ENCODE peak calls at places on chromosomes 2 and 18, in seven cellular contexts. Y is Panc1, V is HCT116, D is K562, I is HepG2, W is upper lobe of left lung, B is GM23338. U is an unnamed sample.

GRCh38 chr2:46356993-46357392 is 59.8 kb downstream of the EPAS1 start:
- ATAC-seq in Y (no peak), V (no peak), D (no peak), I (no peak), W (no peak), B (no peak), U (no peak)

GRCh38 chr2:42116195-42117181 is 52.7 kb upstream of the EML4 start:
- ATAC-seq in Y (no peak), V (no peak), D (no peak), I (peak), W (no peak), B (no peak), U (no peak)

GRCh38 chr18:48949606-48950535 is 894 bp downstream of the SMAD7 start:
- ATAC-seq in Y (peak), V (peak), D (peak), I (peak), W (peak), B (peak), U (peak)

GRCh38 chr2:100281521-100282438 is 40.5 kb downstream of the LONRF2 start:
- ATAC-seq in Y (no peak), V (no peak), D (peak), I (no peak), W (no peak), B (no peak), U (peak)

GRCh38 chr2:120278901-120279300 is 26.2 kb downstream of the RALB start:
- ATAC-seq in Y (no peak), V (no peak), D (no peak), I (no peak), W (no peak), B (no peak), U (no peak)

GRCh38 chr18:35264409-35264808 is 23.6 kb downstream of the ZNF397 start:
- ATAC-seq in Y (no peak), V (no peak), D (no peak), I (no peak), W (no peak), B (no peak), U (no peak)

GRCh38 chr2:182064024-182064880 is 78.6 kb downstream of the PPP1R1C start:
- ATAC-seq in Y (no peak), V (no peak), D (no peak), I (no peak), W (no peak), B (no peak), U (peak)

GRCh38 chr2:180660207-180660606 is 320.2 kb upstream of the UBE2E3 start:
- ATAC-seq in Y (no peak), V (no peak), D (no peak), I (peak), W (no peak), B (peak), U (no peak)

GRCh38 chr18:58960946-58961722 is 96.5 kb downstream of the ZNF532 start:
- ATAC-seq in Y (no peak), V (no peak), D (no peak), I (no peak), W (no peak), B (no peak), U (no peak)

GRCh38 chr18:54127759-54128378 is 96.6 kb downstream of the MBD2 start:
- ATAC-seq in Y (peak), V (peak), D (peak), I (peak), W (no peak), B (peak), U (peak)

GRCh38 chr2:183259921-183260320 is 135.7 kb downstream of the NUP35 start:
- ATAC-seq in Y (no peak), V (no peak), D (no peak), I (no peak), W (no peak), B (no peak), U (no peak)

GRCh38 chr2:224659726-224660125 is 56.4 kb downstream of the CCDC195 start:
- ATAC-seq in Y (no peak), V (no peak), D (no peak), I (no peak), W (no peak), B (no peak), U (no peak)

GRCh38 chr2:28393115-28393836 is 618 bp downstream of the FOSL2 start:
- ATAC-seq in Y (peak), V (peak), D (peak), I (peak), W (no peak), B (peak), U (no peak)

GRCh38 chr2:150909090-150909489 is 352.6 kb downstream of the RBM43 start:
- ATAC-seq in Y (no peak), V (no peak), D (no peak), I (no peak), W (no peak), B (no peak), U (no peak)

GRCh38 chr2:97747285-97747684 is 33.9 kb downstream of the ZAP70 start:
- ATAC-seq in Y (no peak), V (no peak), D (no peak), I (no peak), W (no peak), B (no peak), U (no peak)

GRCh38 chr18:32884543-32884942 is 111.7 kb upstream of the KLHL14 start:
- ATAC-seq in Y (no peak), V (no peak), D (no peak), I (no peak), W (no peak), B (no peak), U (no peak)

GRCh38 chr2:64330691-64331429 is 123.1 kb upstream of the LGALSL start:
- ATAC-seq in Y (peak), V (peak), D (peak), I (peak), W (peak), B (peak), U (peak)

GRCh38 chr2:11073251-11073650 is 82.0 kb upstream of the SLC66A3 start:
- ATAC-seq in Y (peak), V (peak), D (peak), I (peak), W (no peak), B (peak), U (no peak)

GRCh38 chr2:43391877-43392214 is 165.4 kb upstream of the ZFP36L2 start:
- ATAC-seq in Y (no peak), V (no peak), D (no peak), I (no peak), W (no peak), B (no peak), U (peak)

GRCh38 chr18:36249392-36249791 is 48.1 kb upstream of the FHOD3 start:
- ATAC-seq in Y (no peak), V (no peak), D (no peak), I (no peak), W (no peak), B (no peak), U (no peak)

GRCh38 chr2:219120082-219120481 is 40.5 kb downstream of the NHEJ1 start:
- ATAC-seq in Y (no peak), V (no peak), D (no peak), I (no peak), W (no peak), B (no peak), U (no peak)

GRCh38 chr2:25293958-25294513 is 47.7 kb downstream of the DNMT3A start:
- ATAC-seq in Y (no peak), V (no peak), D (no peak), I (peak), W (no peak), B (peak), U (no peak)

GRCh38 chr2:213316001-213316735 is 31.9 kb downstream of the SPAG16 start:
- ATAC-seq in Y (no peak), V (peak), D (no peak), I (no peak), W (no peak), B (no peak), U (no peak)

GRCh38 chr2:231800493-231801091 is 14.3 kb downstream of the COPS7B start:
- ATAC-seq in Y (peak), V (peak), D (peak), I (peak), W (no peak), B (peak), U (no peak)

GRCh38 chr2:238203973-238204683 is 633 bp upstream of the ILKAP start:
- ATAC-seq in Y (peak), V (peak), D (peak), I (peak), W (no peak), B (peak), U (peak)

GRCh38 chr2:171086352-171087290 is 74.1 kb downstream of the TLK1 start:
- ATAC-seq in Y (peak), V (peak), D (peak), I (peak), W (peak), B (peak), U (no peak)

GRCh38 chr2:238855891-238856580 is 8.2 kb downstream of the TWIST2 start:
- ATAC-seq in Y (no peak), V (no peak), D (no peak), I (no peak), W (no peak), B (no peak), U (no peak)

DNA sequence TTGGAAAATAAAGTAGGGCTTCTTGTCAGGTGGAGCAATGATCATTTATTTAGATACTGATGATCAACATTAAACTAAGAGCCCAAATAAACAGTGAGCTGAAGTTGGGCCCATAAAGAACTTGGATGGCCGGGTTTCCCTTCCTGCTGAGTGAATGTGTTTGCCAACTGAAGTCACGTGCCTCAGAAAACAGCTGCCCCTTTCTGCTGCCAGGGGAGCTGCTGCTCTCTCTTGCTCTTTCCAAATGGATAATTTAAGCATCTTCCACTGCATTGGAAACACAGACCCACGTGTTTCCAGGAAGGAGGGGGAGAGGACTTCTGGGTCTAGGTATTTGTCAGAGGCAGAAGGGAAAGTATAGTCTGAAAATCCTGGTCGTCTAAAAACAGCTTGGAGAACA is 22.9 kb upstream of the NCKAP5 start:
- ATAC-seq in Y (no peak), V (no peak), D (no peak), I (no peak), W (no peak), B (no peak), U (peak)
- TF ChIP-seq POLR2AphosphoS5 in Y (no peak), V (no peak), D (no peak), I (no peak), W (peak), B (no peak), U (no peak)

DNA sequence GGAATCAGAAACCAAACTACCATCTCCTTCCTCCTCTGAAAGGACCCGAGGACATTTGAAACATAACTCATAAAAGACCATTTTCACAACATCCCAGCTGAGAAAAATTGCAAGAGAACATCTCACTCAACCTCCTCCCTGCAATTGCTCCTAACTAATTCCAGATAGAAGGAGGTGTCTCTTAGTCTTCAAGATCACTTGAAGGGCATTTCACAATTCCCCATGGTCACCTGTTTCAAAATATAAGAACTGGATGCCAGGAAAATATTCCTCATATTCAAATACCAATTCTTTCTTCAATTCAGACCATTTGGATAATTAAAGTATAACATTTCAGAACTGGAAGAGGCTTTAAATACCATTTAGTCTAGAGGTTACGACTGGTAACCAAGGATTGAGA is 520.5 kb downstream of the TNS1 start:
- ATAC-seq in Y (no peak), V (no peak), D (no peak), I (no peak), W (no peak), B (no peak), U (peak)
- TF ChIP-seq POLR2AphosphoS5 in Y (no peak), V (no peak), D (no peak), I (no peak), W (no peak), B (no peak), U (no peak)

GRCh38 chr2:13005048-13005447 is 288.3 kb downstream of the TRIB2 start:
- ATAC-seq in Y (no peak), V (no peak), D (no peak), I (no peak), W (no peak), B (no peak), U (no peak)

GRCh38 chr2:13009027-13009426 is 292.3 kb downstream of the TRIB2 start:
- ATAC-seq in Y (no peak), V (no peak), D (no peak), I (no peak), W (no peak), B (no peak), U (no peak)

GRCh38 chr2:13005761-13006336 is 289.1 kb downstream of the TRIB2 start:
- ATAC-seq in Y (no peak), V (no peak), D (no peak), I (no peak), W (no peak), B (no peak), U (no peak)

GRCh38 chr2:13006407-13006806 is 289.7 kb downstream of the TRIB2 start:
- ATAC-seq in Y (peak), V (no peak), D (peak), I (no peak), W (no peak), B (peak), U (no peak)

GRCh38 chr2:13006829-13007715 is 290.3 kb downstream of the TRIB2 start:
- ATAC-seq in Y (peak), V (peak), D (peak), I (peak), W (peak), B (peak), U (peak)
- TF ChIP-seq POLR2AphosphoS5 in Y (no peak), V (no peak), D (no peak), I (no peak), W (no peak), B (no peak), U (no peak)

GRCh38 chr18:72991379-72991778 is 123.6 kb upstream of the NETO1 start:
- ATAC-seq in Y (no peak), V (no peak), D (no peak), I (no peak), W (no peak), B (no peak), U (no peak)

GRCh38 chr18:72995558-72995957 is 127.8 kb upstream of the NETO1 start:
- ATAC-seq in Y (no peak), V (no peak), D (no peak), I (no peak), W (no peak), B (no peak), U (no peak)

GRCh38 chr18:72993245-72993644 is 125.5 kb upstream of the NETO1 start:
- ATAC-seq in Y (no peak), V (no peak), D (no peak), I (no peak), W (no peak), B (no peak), U (no peak)
- TF ChIP-seq POLR2AphosphoS5 in Y (no peak), V (no peak), D (no peak), I (no peak), W (no peak), B (no peak), U (no peak)

GRCh38 chr2:118855451-118856279 is 8.2 kb upstream of the EN1 start:
- ATAC-seq in Y (peak), V (peak), D (peak), I (peak), W (peak), B (peak), U (peak)
- TF ChIP-seq POLR2AphosphoS5 in Y (no peak), V (no peak), D (no peak), I (no peak), W (no peak), B (no peak), U (no peak)

GRCh38 chr2:18455256-18455862 is 105.1 kb downstream of the RDH14 start:
- ATAC-seq in Y (no peak), V (peak), D (peak), I (peak), W (no peak), B (peak), U (peak)
- TF ChIP-seq POLR2AphosphoS5 in Y (no peak), V (no peak), D (no peak), I (no peak), W (no peak), B (no peak), U (peak)

DNA sequence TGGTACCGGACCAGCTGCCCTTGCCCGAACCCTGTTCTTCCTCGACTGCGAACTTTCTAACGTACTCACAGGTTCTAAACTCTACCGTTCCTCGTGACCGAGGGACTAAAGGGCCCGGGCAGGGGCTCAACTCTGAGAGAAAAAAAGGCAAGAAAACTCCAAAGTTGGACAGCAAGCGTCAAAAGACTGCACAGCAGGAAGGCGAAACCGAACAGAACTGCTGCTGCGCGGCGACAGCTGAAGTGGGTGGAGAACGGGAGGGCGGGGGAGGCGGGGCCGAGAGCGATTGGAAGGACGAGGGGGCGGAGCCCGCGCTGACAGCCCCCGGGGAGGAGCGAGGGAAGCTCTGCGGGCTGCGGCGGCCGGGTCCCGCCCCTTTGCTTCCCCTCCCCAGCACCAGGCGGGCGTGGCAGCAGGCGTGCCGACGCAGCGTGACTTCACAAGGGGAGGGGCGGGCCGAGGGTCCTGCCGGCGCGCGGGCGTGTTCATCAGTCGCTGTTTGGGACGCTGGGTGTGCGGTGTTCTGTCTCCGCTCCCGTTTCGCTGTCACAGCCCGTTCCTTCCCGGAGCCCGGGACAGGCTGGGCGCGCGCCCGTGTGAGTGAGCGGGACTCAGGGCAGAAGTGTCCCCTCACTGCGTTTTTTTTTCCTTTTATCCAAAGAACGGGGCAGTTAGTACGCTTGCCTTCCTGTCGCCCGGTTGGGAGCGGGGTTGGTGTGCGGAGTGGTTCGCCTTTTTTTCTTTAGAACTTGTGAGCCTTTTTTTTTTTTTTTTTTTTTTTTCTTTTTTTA is at the start of gene NABP1:
- ATAC-seq in Y (peak), V (peak), D (peak), I (peak), W (peak), B (peak), U (peak)
- TF ChIP-seq POLR2AphosphoS5 in Y (peak), V (peak), D (peak), I (peak), W (peak), B (peak), U (peak)

GRCh38 chr2:166563894-166564293 is 69.8 kb upstream of the SCN7A start:
- ATAC-seq in Y (no peak), V (no peak), D (no peak), I (no peak), W (no peak), B (no peak), U (no peak)
- TF ChIP-seq POLR2AphosphoS5 in Y (no peak), V (no peak), D (no peak), I (no peak), W (no peak), B (no peak), U (no peak)

DNA sequence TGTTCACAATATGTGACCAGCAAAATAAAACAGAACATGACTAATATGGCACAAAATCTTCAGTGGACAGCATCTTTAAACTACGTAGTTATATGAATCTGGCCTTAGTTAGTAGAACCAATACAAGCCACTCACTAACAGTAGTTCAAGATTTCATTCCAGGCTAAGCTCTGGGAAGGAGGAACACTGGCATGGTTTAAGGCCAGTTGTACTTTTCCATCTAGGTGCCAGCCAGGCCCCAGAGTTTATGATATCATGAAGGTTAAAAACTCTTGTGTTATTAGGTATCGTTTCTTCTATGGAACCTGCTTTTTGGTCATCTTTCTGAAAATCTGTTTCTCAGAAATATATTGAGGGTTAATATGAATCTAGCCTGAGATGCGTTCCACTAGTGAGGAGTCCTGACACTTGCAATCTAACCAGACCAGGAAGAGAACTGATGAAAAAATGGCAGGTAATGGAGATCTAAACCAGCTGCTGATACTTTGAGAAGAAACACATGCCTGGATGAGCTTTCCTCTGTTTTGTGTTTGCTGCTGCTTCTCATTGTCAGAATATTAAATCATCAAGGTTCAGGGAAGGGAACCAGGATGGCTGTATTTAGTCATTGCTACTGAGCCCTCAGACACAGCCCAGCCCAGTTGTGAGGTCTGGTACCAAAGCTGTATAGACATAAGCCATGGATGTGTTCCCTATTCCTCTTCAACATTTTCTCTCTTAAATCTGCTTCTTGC is 182.8 kb upstream of the SETBP1 start:
- ATAC-seq in Y (no peak), V (no peak), D (no peak), I (no peak), W (no peak), B (no peak), U (no peak)
- TF ChIP-seq POLR2AphosphoS5 in Y (no peak), V (no peak), D (no peak), I (no peak), W (no peak), B (no peak), U (peak)

U was measured in gastroesophageal sphincter.